ENCODE peak calls at places on chromosomes 12 and 14, in eight cellular contexts. Q, W, T, E, M, I, S and F are unnamed samples.
A peak's percentile ranks its signal among the peaks of the same experiment; 100 is the strongest.

GRCh38 chr14:94707494-94707893 is 62.4 kb downstream of the GSC start:
- DNase-seq in Q (no peak), W (no peak), T (peak; percentile 6), E (no peak), M (no peak), I (no peak), S (no peak), F (no peak)

GRCh38 chr12:44628180-44628579 is 247.9 kb downstream of the NELL2 start:
- DNase-seq in Q (no peak), W (no peak), T (no peak), E (no peak), M (no peak), I (no peak), S (no peak), F (no peak)

GRCh38 chr12:105234197-105234596 is 1.8 kb downstream of the APPL2 start:
- DNase-seq in Q (no peak), W (no peak), T (no peak), E (no peak), M (no peak), I (no peak), S (no peak), F (no peak)

GRCh38 chr12:9634177-9634803 is 26.6 kb upstream of the KLRB1 start:
- DNase-seq in Q (peak; percentile 63), W (no peak), T (peak; percentile 66), E (no peak), M (peak; percentile 79), I (peak; percentile 69), S (no peak), F (peak; percentile 16)

GRCh38 chr12:101566318-101566717 is 28.5 kb upstream of the MYBPC1 start:
- DNase-seq in Q (no peak), W (no peak), T (no peak), E (no peak), M (no peak), I (no peak), S (no peak), F (no peak)

GRCh38 chr12:57166971-57167371 is 19.6 kb upstream of the LRP1-AS start:
- DNase-seq in Q (no peak), W (no peak), T (no peak), E (peak; percentile 77), M (no peak), I (no peak), S (peak; percentile 28), F (no peak)

GRCh38 chr14:31286456-31287293 is 79.1 kb upstream of the HECTD1 start:
- DNase-seq in Q (no peak), W (no peak), T (no peak), E (no peak), M (peak; percentile 41), I (no peak), S (no peak), F (no peak)

GRCh38 chr14:51066576-51066975 is 28.3 kb downstream of the TRIM9 start:
- DNase-seq in Q (no peak), W (no peak), T (no peak), E (no peak), M (peak; percentile 10), I (no peak), S (no peak), F (no peak)

GRCh38 chr14:58878740-58879139 is 241.0 kb downstream of the DACT1 start:
- DNase-seq in Q (no peak), W (no peak), T (no peak), E (no peak), M (no peak), I (no peak), S (no peak), F (no peak)

GRCh38 chr12:65074932-65075331 is 46.2 kb downstream of the WIF1 start:
- DNase-seq in Q (no peak), W (no peak), T (no peak), E (no peak), M (peak; percentile 42), I (no peak), S (no peak), F (no peak)

GRCh38 chr12:65603428-65604351 is 220.6 kb upstream of the HMGA2 start:
- DNase-seq in Q (peak; percentile 36), W (peak; percentile 59), T (peak; percentile 79), E (peak; percentile 98), M (no peak), I (no peak), S (peak; percentile 57), F (peak; percentile 92)

GRCh38 chr14:95915326-95915725 is 38.7 kb downstream of the TUNAR start:
- DNase-seq in Q (no peak), W (no peak), T (no peak), E (no peak), M (no peak), I (no peak), S (no peak), F (no peak)

GRCh38 chr14:93994919-93995682 is 2.0 kb upstream of the CCDC197 start:
- DNase-seq in Q (peak; percentile 50), W (peak; percentile 21), T (peak; percentile 30), E (peak; percentile 93), M (no peak), I (no peak), S (no peak), F (peak; percentile 73)

GRCh38 chr14:61320806-61321384 is 484 bp upstream of the PRKCH start:
- DNase-seq in Q (peak; percentile 49), W (no peak), T (no peak), E (no peak), M (no peak), I (no peak), S (no peak), F (no peak)

GRCh38 chr12:120362516-120363273 is 6.3 kb downstream of the MSI1 start:
- DNase-seq in Q (no peak), W (no peak), T (no peak), E (no peak), M (no peak), I (no peak), S (no peak), F (no peak)

GRCh38 chr12:2955888-2956287 is 3.3 kb upstream of the TEAD4 start:
- DNase-seq in Q (no peak), W (no peak), T (no peak), E (no peak), M (no peak), I (no peak), S (no peak), F (no peak)

GRCh38 chr12:2958432-2959193 is 584 bp upstream of the TEAD4 start:
- DNase-seq in Q (peak; percentile 73), W (peak; percentile 36), T (peak; percentile 79), E (peak; percentile 52), M (peak; percentile 18), I (no peak), S (no peak), F (no peak)

GRCh38 chr12:2959194-2959507 is at the start of gene TEAD4:
- DNase-seq in Q (peak; percentile 79), W (peak; percentile 24), T (peak; percentile 89), E (peak; percentile 67), M (peak; percentile 23), I (peak; percentile 83), S (no peak), F (no peak)

GRCh38 chr12:2959508-2960431 is 573 bp downstream of the TEAD4 start:
- DNase-seq in Q (peak; percentile 69), W (no peak), T (peak; percentile 66), E (peak; percentile 61), M (peak; percentile 36), I (peak; percentile 73), S (no peak), F (no peak)

GRCh38 chr12:2957816-2958431 is 1.3 kb upstream of the TEAD4 start:
- DNase-seq in Q (no peak), W (no peak), T (no peak), E (no peak), M (no peak), I (no peak), S (no peak), F (no peak)
- TF ChIP-seq CTCF in Q (no peak), W (no peak), T (no peak), E (no peak), M (no peak), I (no peak), S (no peak), F (no peak)

GRCh38 chr12:42760550-42760949 is 171.0 kb upstream of the PRICKLE1 start:
- DNase-seq in Q (no peak), W (no peak), T (no peak), E (no peak), M (no peak), I (no peak), S (no peak), F (no peak)

GRCh38 chr12:42757735-42758134 is 168.2 kb upstream of the PRICKLE1 start:
- DNase-seq in Q (no peak), W (no peak), T (no peak), E (no peak), M (no peak), I (no peak), S (no peak), F (no peak)

GRCh38 chr12:42758806-42759205 is 169.3 kb upstream of the PRICKLE1 start:
- DNase-seq in Q (no peak), W (no peak), T (no peak), E (peak; percentile 16), M (no peak), I (no peak), S (no peak), F (no peak)

GRCh38 chr12:42759622-42760273 is 170.2 kb upstream of the PRICKLE1 start:
- DNase-seq in Q (peak; percentile 62), W (no peak), T (peak; percentile 93), E (peak; percentile 63), M (no peak), I (no peak), S (no peak), F (peak; percentile 18)

GRCh38 chr12:42756841-42757661 is 167.5 kb upstream of the PRICKLE1 start:
- DNase-seq in Q (no peak), W (peak; percentile 81), T (peak; percentile 88), E (peak; percentile 100), M (peak; percentile 41), I (no peak), S (no peak), F (peak; percentile 80)
- TF ChIP-seq CTCF in Q (no peak), W (no peak), T (no peak), E (no peak), M (no peak), I (no peak), S (no peak), F (no peak)

GRCh38 chr14:101560534-101561113 is 671 bp upstream of the DIO3 start:
- DNase-seq in Q (no peak), W (no peak), T (no peak), E (no peak), M (no peak), I (no peak), S (no peak), F (no peak)

GRCh38 chr14:101559250-101559623 is 2.1 kb upstream of the DIO3 start:
- DNase-seq in Q (no peak), W (no peak), T (no peak), E (no peak), M (no peak), I (no peak), S (no peak), F (no peak)

GRCh38 chr14:101561145-101561896 is at the start of gene DIO3:
- DNase-seq in Q (no peak), W (no peak), T (peak; percentile 16), E (peak; percentile 11), M (no peak), I (no peak), S (no peak), F (no peak)

GRCh38 chr14:101558739-101559240 is 2.5 kb upstream of the DIO3 start:
- DNase-seq in Q (no peak), W (no peak), T (no peak), E (no peak), M (no peak), I (no peak), S (no peak), F (no peak)

GRCh38 chr14:101559624-101560533 is 1.4 kb upstream of the DIO3 start:
- DNase-seq in Q (no peak), W (no peak), T (peak; percentile 48), E (peak; percentile 6), M (no peak), I (no peak), S (no peak), F (no peak)
- TF ChIP-seq CTCF in Q (peak; percentile 12), W (no peak), T (peak; percentile 32), E (no peak), M (no peak), I (no peak), S (peak; percentile 79), F (peak; percentile 14)

GRCh38 chr12:6936642-6937480 is 6.8 kb upstream of the RNU7-1 start:
- DNase-seq in Q (no peak), W (no peak), T (no peak), E (no peak), M (peak; percentile 73), I (peak; percentile 78), S (no peak), F (no peak)
- TF ChIP-seq CTCF in Q (no peak), W (no peak), T (no peak), E (no peak), M (peak; percentile 8), I (no peak), S (no peak), F (no peak)